ENCODE peak calls at places on chromosomes 6 and 20, in seven cellular contexts. Q is NCI-H2107; A is activated T-cell treated with anti-CD3 and anti-CD28 coated beads, Interleukin-2, amount 50 U/mL, for 72 hours; X is bronchial epithelial cell; L is stomach; M is EL; P is NCI-H460. I is an unnamed sample.

GRCh38 chr20:62716941-62717310 is 8.3 kb downstream of the NTSR1 start:
- DNase-seq in Q (no peak), A (no peak), X (no peak), L (no peak), M (no peak), P (no peak), I (no peak)

GRCh38 chr6:26332408-26332807 is 32.6 kb upstream of the BTN3A2 start:
- DNase-seq in Q (no peak), A (no peak), X (no peak), L (no peak), M (no peak), P (no peak), I (no peak)

GRCh38 chr6:113909224-113909856 is 52.2 kb downstream of the MARCKS start:
- DNase-seq in Q (peak), A (no peak), X (peak), L (no peak), M (peak), P (peak), I (peak)

GRCh38 chr6:138498575-138499302 is 555 bp downstream of the NHSL1 start:
- DNase-seq in Q (no peak), A (no peak), X (peak), L (no peak), M (no peak), P (no peak), I (no peak)

GRCh38 chr6:131828080-131828479 is 20.3 kb downstream of the ENPP1 start:
- DNase-seq in Q (no peak), A (no peak), X (no peak), L (no peak), M (peak), P (no peak), I (no peak)

GRCh38 chr6:37244430-37245310 is 12.9 kb upstream of the TBC1D22B start:
- DNase-seq in Q (peak), A (no peak), X (peak), L (peak), M (peak), P (peak), I (no peak)

GRCh38 chr6:31896493-31896855 is 1.0 kb downstream of the EHMT2 start:
- DNase-seq in Q (no peak), A (peak), X (no peak), L (no peak), M (no peak), P (no peak), I (no peak)

GRCh38 chr6:118042855-118043254 is 135.8 kb downstream of the SLC35F1 start:
- DNase-seq in Q (no peak), A (no peak), X (no peak), L (no peak), M (no peak), P (no peak), I (no peak)

GRCh38 chr6:52759085-52759484 is 4.2 kb downstream of the GSTA2 start:
- DNase-seq in Q (no peak), A (no peak), X (no peak), L (no peak), M (no peak), P (no peak), I (no peak)

GRCh38 chr6:20770776-20771175 is 236.5 kb downstream of the CDKAL1 start:
- DNase-seq in Q (no peak), A (no peak), X (no peak), L (no peak), M (no peak), P (no peak), I (no peak)

GRCh38 chr6:113994934-113995342 is 24.0 kb upstream of the HDAC2 start:
- DNase-seq in Q (peak), A (no peak), X (peak), L (no peak), M (peak), P (peak), I (peak)

GRCh38 chr6:70590387-70590786 is 23.7 kb downstream of the SDHAF4 start:
- DNase-seq in Q (no peak), A (no peak), X (peak), L (no peak), M (no peak), P (no peak), I (no peak)

GRCh38 chr20:50347568-50347981 is 156.9 kb downstream of the CEBPB start:
- DNase-seq in Q (no peak), A (no peak), X (no peak), L (no peak), M (no peak), P (no peak), I (no peak)

GRCh38 chr20:44204832-44205215 is 5.7 kb downstream of the OSER1 start:
- DNase-seq in Q (no peak), A (no peak), X (no peak), L (no peak), M (no peak), P (no peak), I (no peak)

GRCh38 chr6:152503541-152503940 is 133.6 kb downstream of the SYNE1 start:
- DNase-seq in Q (no peak), A (no peak), X (peak), L (no peak), M (no peak), P (no peak), I (no peak)

GRCh38 chr6:148349466-148349865 is 6.8 kb downstream of the SASH1 start:
- DNase-seq in Q (no peak), A (no peak), X (peak), L (no peak), M (no peak), P (no peak), I (no peak)

GRCh38 chr20:16761305-16761829 is 13.2 kb downstream of the OTOR start:
- DNase-seq in Q (peak), A (peak), X (peak), L (peak), M (peak), P (peak), I (peak)

GRCh38 chr20:36919715-36920333 is 31.7 kb downstream of the SAMHD1 start:
- DNase-seq in Q (no peak), A (peak), X (peak), L (no peak), M (peak), P (peak), I (peak)

GRCh38 chr6:1917628-1918371 is 308.1 kb downstream of the FOXC1 start:
- DNase-seq in Q (no peak), A (peak), X (peak), L (no peak), M (peak), P (no peak), I (peak)

GRCh38 chr6:20802596-20802995 is 268.3 kb downstream of the CDKAL1 start:
- DNase-seq in Q (no peak), A (no peak), X (no peak), L (no peak), M (no peak), P (no peak), I (no peak)

I was measured in stimulated activated CD4-positive, alpha-beta T cell treated with anti-CD3 and anti-CD28 coated beads, Interleukin-4, amount 100 ng/mL, for 24 hours.